ENCODE peak calls at places on chromosome 20, in eight cellular contexts. H is cardiac fibroblast, N is breast epithelium, S is mammary epithelial cell, J is right lobe of liver, M is astrocyte of the spinal cord, Q is HCT116, C is hepatocyte. T is an unnamed sample.

GRCh38 chr20:19968488-19969073 is 48.6 kb upstream of the NAA20 start:
- DNase-seq in M (no peak), C (no peak), H (no peak), N (no peak), S (peak; percentile 55), J (no peak), Q (no peak), T (no peak)

GRCh38 chr20:37504404-37505096 is 16.5 kb upstream of the NNAT start:
- DNase-seq in J (peak; percentile 33), H (no peak), N (no peak), S (no peak), M (no peak), C (no peak), Q (no peak), T (no peak)

GRCh38 chr20:9626357-9626756 is 112.0 kb downstream of the LAMP5 start:
- DNase-seq in N (no peak), J (no peak), M (no peak), S (peak; percentile 34), H (no peak), C (no peak), Q (no peak), T (no peak)

GRCh38 chr20:50052952-50053789 is 59.8 kb downstream of the UBE2V1 start:
- DNase-seq in C (peak; percentile 63), S (no peak), M (no peak), Q (no peak), H (no peak), N (no peak), J (no peak), T (no peak)

GRCh38 chr20:63980317-63980805 is 571 bp upstream of the PRPF6 start:
- DNase-seq in H (no peak), M (no peak), C (peak; percentile 7), N (no peak), S (peak; percentile 78), J (no peak), Q (no peak), T (no peak)

GRCh38 chr20:60695223-60695622 is 556.8 kb upstream of the CDH4 start:
- DNase-seq in Q (no peak), H (peak; percentile 20), M (peak; percentile 76), C (peak; percentile 66), S (peak; percentile 90), N (no peak), J (no peak), T (peak; percentile 31)

GRCh38 chr20:62307226-62308101 is 4.7 kb downstream of the ADRM1 start:
- DNase-seq in M (no peak), Q (no peak), J (no peak), C (no peak), N (no peak), S (no peak), H (no peak), T (no peak)

GRCh38 chr20:61052796-61053442 is 199.1 kb upstream of the CDH4 start:
- DNase-seq in J (no peak), S (no peak), N (no peak), H (no peak), Q (no peak), C (no peak), M (no peak), T (no peak)

GRCh38 chr20:12112665-12113064 is 195.0 kb downstream of the BTBD3 start:
- DNase-seq in J (no peak), H (no peak), N (no peak), M (no peak), C (no peak), S (no peak), Q (no peak), T (no peak)

GRCh38 chr20:62060631-62061541 is 4.8 kb downstream of the TAF4 start:
- DNase-seq in M (no peak), C (no peak), J (no peak), N (no peak), Q (no peak), H (no peak), S (no peak), T (no peak)

GRCh38 chr20:51579137-51579536 is 36.6 kb upstream of the NFATC2 start:
- DNase-seq in M (peak; percentile 75), Q (no peak), J (no peak), N (no peak), S (no peak), H (no peak), C (peak; percentile 60), T (no peak)

GRCh38 chr20:21147593-21147992 is 21.7 kb downstream of the KIZ start:
- DNase-seq in N (no peak), C (no peak), H (peak; percentile 16), S (peak; percentile 64), Q (no peak), M (no peak), J (no peak), T (no peak)

GRCh38 chr20:50240092-50240491 is 49.5 kb downstream of the CEBPB start:
- DNase-seq in M (no peak), H (no peak), S (no peak), N (peak; percentile 48), Q (no peak), J (no peak), C (no peak), T (no peak)

GRCh38 chr20:14062786-14063185 is 67.5 kb downstream of the MACROD2 start:
- DNase-seq in H (no peak), Q (no peak), S (peak; percentile 46), M (peak; percentile 68), C (no peak), J (no peak), N (no peak), T (no peak)

GRCh38 chr20:48153523-48153922 is 368.2 kb upstream of the SULF2 start:
- DNase-seq in S (peak; percentile 37), M (no peak), Q (no peak), N (no peak), H (peak; percentile 38), J (no peak), C (peak; percentile 48), T (no peak)

GRCh38 chr20:52003976-52004375 is 187.6 kb downstream of the ZFP64 start:
- DNase-seq in S (no peak), H (no peak), J (no peak), Q (no peak), C (no peak), N (no peak), M (no peak), T (no peak)

GRCh38 chr20:51014797-51015722 is 7.8 kb downstream of the KCNG1 start:
- DNase-seq in J (no peak), Q (no peak), M (peak; percentile 60), H (peak; percentile 71), C (peak; percentile 80), S (peak; percentile 35), N (no peak), T (no peak)

GRCh38 chr20:21381619-21382018 is 15.7 kb downstream of the NKX2-4 start:
- DNase-seq in C (no peak), S (no peak), M (no peak), Q (no peak), N (no peak), J (no peak), H (no peak), T (no peak)

GRCh38 chr20:13396036-13396435 is 175.0 kb downstream of the ISM1 start:
- DNase-seq in J (no peak), Q (no peak), M (peak; percentile 46), H (no peak), N (no peak), S (no peak), C (no peak), T (no peak)

GRCh38 chr20:25750765-25751696 is 54.4 kb upstream of the ZNF337 start:
- DNase-seq in H (peak; percentile 51), S (peak; percentile 63), Q (no peak), N (no peak), C (no peak), J (peak; percentile 70), M (peak; percentile 39), T (peak; percentile 5)

GRCh38 chr20:48828734-48829460 is 1.1 kb upstream of the PREX1 start:
- DNase-seq in M (no peak), H (no peak), S (no peak), Q (no peak), J (no peak), C (no peak), N (no peak), T (no peak)

GRCh38 chr20:63306673-63307537 is 13.9 kb downstream of the COL20A1 start:
- DNase-seq in N (no peak), S (no peak), C (no peak), J (no peak), M (no peak), H (no peak), Q (no peak), T (no peak)

DNA sequence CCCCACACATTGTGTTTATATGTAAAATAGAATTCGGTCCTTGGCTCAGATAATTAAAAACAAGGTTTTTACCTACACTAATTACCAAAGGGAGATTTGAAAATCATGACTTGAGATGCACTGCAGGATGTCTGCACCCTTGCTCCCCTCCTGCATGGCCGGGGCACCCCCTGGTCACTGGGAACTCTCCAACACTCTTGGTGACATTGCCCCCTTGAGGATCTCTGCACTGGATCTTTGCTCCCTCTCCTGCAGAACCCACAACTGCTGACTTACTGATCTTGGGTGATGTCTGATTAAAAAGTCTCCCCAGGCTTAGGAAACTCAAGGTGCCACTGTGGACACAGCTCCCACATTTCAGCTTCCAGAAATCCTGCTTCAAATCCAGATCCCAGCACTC is 17.1 kb upstream of the CSNK2A1 start:
- DNase-seq in N (no peak), C (no peak), H (no peak), Q (no peak), J (no peak), S (no peak), M (no peak), T (no peak)
- TF ChIP-seq CTCF in N (no peak), C (peak; percentile 6), H (no peak), Q (peak; percentile 8), J (no peak), S (no peak), M (no peak), T (no peak)

GRCh38 chr20:59221881-59222238 is 58.2 kb downstream of the ZNF831 start:
- DNase-seq in N (no peak), M (no peak), S (no peak), Q (no peak), H (no peak), C (no peak), J (no peak), T (no peak)
- TF ChIP-seq CTCF in N (no peak), M (no peak), S (no peak), Q (no peak), H (no peak), C (no peak), J (no peak), T (no peak)

GRCh38 chr20:4233520-4233919 is 218.2 kb upstream of the RNF24 start:
- DNase-seq in J (no peak), C (no peak), M (no peak), N (no peak), S (no peak), H (no peak), Q (no peak), T (no peak)
- TF ChIP-seq CTCF in J (no peak), C (no peak), M (peak; percentile 11), N (no peak), S (no peak), H (peak; percentile 42), Q (no peak), T (no peak)

DNA sequence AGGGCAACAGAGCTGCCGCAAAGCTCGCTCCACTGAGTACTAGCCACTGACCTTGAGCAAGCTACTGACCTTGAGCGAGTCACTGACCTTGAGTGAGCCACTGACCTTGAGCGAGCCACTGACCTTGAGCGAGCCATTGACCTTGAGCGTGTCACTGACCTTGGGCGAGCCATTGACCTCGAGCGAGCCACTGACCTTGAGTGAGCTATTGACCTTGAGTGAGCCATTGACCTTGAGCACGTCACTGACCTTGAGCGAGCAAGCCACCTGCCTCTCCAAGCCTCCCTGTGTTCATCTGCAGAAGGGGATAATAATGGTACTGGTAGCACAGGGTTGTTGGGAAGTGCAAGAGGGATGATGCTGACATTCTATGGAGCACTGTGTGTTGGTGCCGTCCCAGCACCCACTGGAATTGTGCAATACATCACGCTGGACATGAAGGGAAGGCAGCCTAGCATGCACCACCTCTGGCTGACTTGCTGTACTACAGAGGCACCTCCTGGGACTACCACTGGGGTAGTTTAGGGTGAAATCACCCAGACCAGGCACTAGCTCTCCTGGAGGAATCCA is 60.2 kb downstream of the CTCFL start:
- DNase-seq in J (no peak), M (no peak), H (peak; percentile 33), S (peak; percentile 22), Q (peak; percentile 36), C (peak; percentile 25), N (no peak), T (no peak)
- TF ChIP-seq CTCF in J (peak; percentile 53), M (no peak), H (peak; percentile 35), S (peak; percentile 22), Q (no peak), C (no peak), N (no peak), T (no peak)